ENCODE peak calls at places on chromosomes 16 and 17, in four cellular contexts. One of them, this sample, is unnamed. For H3K4me1, the result is how much of the 10 kb centered on the place peaks cover.

GRCh38 chr16:85980686-85981085 is 81.7 kb downstream of the IRF8 start:
- DNase-seq in upper lobe of right lung: no peak
- DNase-seq in testis: no peak
- DNase-seq in thoracic aorta: no peak
- DNase-seq in this sample: no peak

GRCh38 chr17:56600246-56600645 is 6.7 kb downstream of the NOG start:
- DNase-seq in upper lobe of right lung: no peak
- DNase-seq in testis: no peak
- DNase-seq in thoracic aorta: no peak
- DNase-seq in this sample: no peak

GRCh38 chr17:20948984-20949777 is 93.6 kb downstream of the USP22 start:
- DNase-seq in upper lobe of right lung: no peak
- DNase-seq in testis: no peak
- DNase-seq in thoracic aorta: no peak
- DNase-seq in this sample: no peak

GRCh38 chr16:84288902-84289301 is 5.8 kb upstream of the WFDC1 start:
- DNase-seq in upper lobe of right lung: no peak
- DNase-seq in testis: no peak
- DNase-seq in thoracic aorta: no peak
- DNase-seq in this sample: no peak

GRCh38 chr17:2042355-2042929 is 620 bp downstream of the OVCA2 start:
- DNase-seq in upper lobe of right lung: no peak
- DNase-seq in testis: no peak
- DNase-seq in thoracic aorta: no peak
- DNase-seq in this sample: no peak

GRCh38 chr17:49952912-49953497 is 16.0 kb upstream of the DLX4 start:
- DNase-seq in upper lobe of right lung: no peak
- DNase-seq in testis: no peak
- DNase-seq in thoracic aorta: no peak
- DNase-seq in this sample: no peak

GRCh38 chr16:24935336-24935735 is 79.8 kb downstream of the ARHGAP17 start:
- DNase-seq in upper lobe of right lung: no peak
- DNase-seq in testis: no peak
- DNase-seq in thoracic aorta: no peak
- DNase-seq in this sample: no peak

GRCh38 chr17:732788-733720 is 658 bp downstream of the TLCD3A start:
- DNase-seq in upper lobe of right lung: peak
- DNase-seq in testis: no peak
- DNase-seq in thoracic aorta: no peak
- DNase-seq in this sample: peak

GRCh38 chr17:43171761-43172487 is 910 bp downstream of the NBR1 start:
- DNase-seq in upper lobe of right lung: no peak
- DNase-seq in testis: peak
- DNase-seq in thoracic aorta: no peak
- DNase-seq in this sample: no peak

GRCh38 chr16:66735891-66736290 is 15.5 kb downstream of the DYNC1LI2 start:
- DNase-seq in upper lobe of right lung: no peak
- DNase-seq in testis: no peak
- DNase-seq in thoracic aorta: no peak
- DNase-seq in this sample: no peak

GRCh38 chr16:84048871-84049270 is 6.3 kb upstream of the SLC38A8 start:
- DNase-seq in upper lobe of right lung: peak
- DNase-seq in testis: no peak
- DNase-seq in thoracic aorta: no peak
- DNase-seq in this sample: no peak

GRCh38 chr17:2122641-2123302 is 67.9 kb downstream of the HIC1 start:
- DNase-seq in upper lobe of right lung: peak
- DNase-seq in testis: peak
- DNase-seq in thoracic aorta: no peak
- DNase-seq in this sample: no peak

GRCh38 chr16:85551319-85551978 is 61.7 kb upstream of the GSE1 start:
- DNase-seq in upper lobe of right lung: no peak
- DNase-seq in testis: no peak
- DNase-seq in thoracic aorta: no peak
- DNase-seq in this sample: no peak

GRCh38 chr16:21075252-21075651 is 75.4 kb downstream of the DNAH3 start:
- DNase-seq in upper lobe of right lung: no peak
- DNase-seq in testis: no peak
- DNase-seq in thoracic aorta: no peak
- DNase-seq in this sample: no peak

GRCh38 chr16:19431636-19432340 is 14.1 kb downstream of the TMC5 start:
- DNase-seq in upper lobe of right lung: no peak
- DNase-seq in testis: no peak
- DNase-seq in thoracic aorta: no peak
- DNase-seq in this sample: no peak

GRCh38 chr17:59498421-59499307 is 66.7 kb upstream of the DHX40 start:
- DNase-seq in upper lobe of right lung: no peak
- DNase-seq in testis: no peak
- DNase-seq in thoracic aorta: no peak
- DNase-seq in this sample: no peak

GRCh38 chr16:76676356-76676755 is 399.2 kb downstream of the CNTNAP4 start:
- DNase-seq in upper lobe of right lung: no peak
- DNase-seq in testis: no peak
- DNase-seq in thoracic aorta: no peak
- DNase-seq in this sample: no peak

GRCh38 chr17:29614345-29615047 is 8.2 kb downstream of the CORO6 start:
- DNase-seq in upper lobe of right lung: no peak
- DNase-seq in testis: no peak
- DNase-seq in thoracic aorta: no peak
- DNase-seq in this sample: no peak

GRCh38 chr17:58344047-58344790 is 7.8 kb downstream of the SUPT4H1 start:
- DNase-seq in upper lobe of right lung: peak
- DNase-seq in testis: no peak
- DNase-seq in thoracic aorta: no peak
- DNase-seq in this sample: peak

GRCh38 chr16:67312450-67313118 is 14.0 kb downstream of the KCTD19 start:
- DNase-seq in upper lobe of right lung: no peak
- DNase-seq in testis: no peak
- DNase-seq in thoracic aorta: no peak
- DNase-seq in this sample: no peak

GRCh38 chr17:2351269-2351668 is 14.0 kb downstream of the SGSM2 start:
- DNase-seq in upper lobe of right lung: peak
- DNase-seq in testis: no peak
- DNase-seq in thoracic aorta: no peak
- DNase-seq in this sample: no peak

GRCh38 chr16:10862432-10862831 is 14.6 kb upstream of the CIITA start:
- DNase-seq in upper lobe of right lung: peak
- DNase-seq in testis: peak
- DNase-seq in thoracic aorta: peak
- DNase-seq in this sample: peak

GRCh38 chr17:12053552-12053951 is 32.9 kb downstream of the MAP2K4 start:
- DNase-seq in upper lobe of right lung: no peak
- DNase-seq in testis: no peak
- DNase-seq in thoracic aorta: no peak
- DNase-seq in this sample: no peak

GRCh38 chr16:81366316-81366932 is 51.7 kb downstream of the GAN start:
- DNase-seq in upper lobe of right lung: no peak
- DNase-seq in testis: no peak
- DNase-seq in thoracic aorta: no peak
- DNase-seq in this sample: no peak

DNA sequence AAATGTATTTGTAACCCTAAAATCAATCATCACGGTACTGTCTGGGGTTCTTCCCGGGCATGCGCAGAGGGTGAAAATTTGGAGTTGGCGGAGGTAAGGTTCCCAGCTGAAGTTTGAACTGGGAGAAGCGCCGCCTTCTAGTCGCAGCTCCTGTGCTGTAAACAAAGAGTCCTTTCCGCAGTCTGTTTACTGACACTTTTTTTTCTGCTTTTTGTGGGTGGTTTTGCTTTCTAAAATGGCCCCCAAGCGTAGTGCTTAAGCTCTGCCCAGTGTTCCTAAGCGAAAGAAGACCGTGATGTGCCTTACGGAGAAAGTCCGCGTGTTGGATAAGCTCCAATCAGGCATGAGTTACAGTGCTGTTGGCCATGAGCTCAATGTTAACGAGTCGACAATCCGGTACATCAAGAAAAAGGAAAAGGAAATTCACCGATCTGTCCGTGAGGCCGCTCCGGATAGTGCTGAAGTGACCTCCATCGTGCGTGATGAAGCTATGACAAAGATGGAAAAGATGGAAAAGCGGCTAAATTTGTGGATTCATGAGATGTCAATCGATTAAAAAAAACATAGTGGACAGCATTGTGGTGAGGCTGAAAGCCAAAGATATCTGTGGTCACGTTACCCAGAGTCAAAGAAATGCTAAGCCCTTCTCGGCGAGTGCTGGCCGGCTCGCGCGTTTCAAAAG is 570 bp upstream of the CFDP1 start:
- DNase-seq in upper lobe of right lung: peak
- DNase-seq in testis: peak
- DNase-seq in thoracic aorta: peak
- DNase-seq in this sample: no peak
- H3K27ac ChIP-seq in upper lobe of right lung: peak
- H3K27ac ChIP-seq in testis: peak
- H3K27ac ChIP-seq in thoracic aorta: peak
- H3K27ac ChIP-seq in this sample: peak

GRCh38 chr17:46964315-46965265 is 14.5 kb downstream of the RPRML start:
- DNase-seq in upper lobe of right lung: peak
- DNase-seq in testis: no peak
- DNase-seq in thoracic aorta: no peak
- DNase-seq in this sample: no peak
- H3K4me3 ChIP-seq in upper lobe of right lung: no peak
- H3K4me3 ChIP-seq in testis: no peak
- H3K4me3 ChIP-seq in thoracic aorta: no peak
- H3K4me3 ChIP-seq in this sample: no peak

GRCh38 chr17:81635973-81636504 is 873 bp downstream of the NPLOC4 start:
- DNase-seq in upper lobe of right lung: no peak
- DNase-seq in testis: no peak
- DNase-seq in thoracic aorta: no peak
- DNase-seq in this sample: no peak

GRCh38 chr17:81635431-81635830 is 1.5 kb downstream of the NPLOC4 start:
- DNase-seq in upper lobe of right lung: no peak
- DNase-seq in testis: no peak
- DNase-seq in thoracic aorta: no peak
- DNase-seq in this sample: peak

GRCh38 chr17:81636505-81637288 is at the start of the genes NPLOC4 and TSPAN10:
- DNase-seq in upper lobe of right lung: peak
- DNase-seq in testis: peak
- DNase-seq in thoracic aorta: peak
- DNase-seq in this sample: peak

GRCh38 chr17:81640011-81640410 is 3.0 kb downstream of the TSPAN10 start:
- DNase-seq in upper lobe of right lung: no peak
- DNase-seq in testis: no peak
- DNase-seq in thoracic aorta: no peak
- DNase-seq in this sample: no peak

GRCh38 chr17:81638683-81639082 is 1.7 kb downstream of the TSPAN10 start:
- DNase-seq in upper lobe of right lung: no peak
- DNase-seq in testis: no peak
- DNase-seq in thoracic aorta: no peak
- DNase-seq in this sample: no peak
- H3K4me1 ChIP-seq in upper lobe of right lung: under half
- H3K4me1 ChIP-seq in testis: under half
- H3K4me1 ChIP-seq in thoracic aorta: under half
- H3K4me1 ChIP-seq in this sample: under half

GRCh38 chr17:33908363-33909064 is 346.6 kb upstream of the CCL2 start:
- DNase-seq in upper lobe of right lung: no peak
- DNase-seq in testis: no peak
- DNase-seq in thoracic aorta: no peak
- DNase-seq in this sample: no peak
- H3K27ac ChIP-seq in upper lobe of right lung: no peak
- H3K27ac ChIP-seq in testis: no peak
- H3K27ac ChIP-seq in thoracic aorta: no peak
- H3K27ac ChIP-seq in this sample: no peak

DNA sequence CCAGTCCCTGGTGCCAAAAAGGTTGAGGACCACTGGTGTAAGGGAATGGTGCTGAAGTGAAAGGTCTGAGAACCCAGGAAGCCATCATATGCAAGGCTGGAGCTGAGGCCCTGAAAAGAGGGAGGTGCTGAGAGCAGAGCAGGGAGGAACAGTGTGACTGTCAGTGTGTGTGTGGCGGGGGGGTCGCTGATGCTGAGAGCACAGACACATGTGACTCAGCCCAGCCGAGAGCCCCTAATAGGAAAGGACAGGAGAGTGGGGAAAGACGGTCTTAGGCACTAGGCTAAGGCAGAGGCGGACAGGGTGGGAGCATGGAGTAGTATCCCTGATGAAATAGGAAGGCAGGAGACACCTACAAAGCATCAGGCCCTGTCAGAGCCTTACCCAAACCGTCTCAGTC is 1.2 kb downstream of the B9D1 start:
- DNase-seq in upper lobe of right lung: no peak
- DNase-seq in testis: no peak
- DNase-seq in thoracic aorta: no peak
- DNase-seq in this sample: no peak
- H3K4me3 ChIP-seq in upper lobe of right lung: no peak
- H3K4me3 ChIP-seq in testis: no peak
- H3K4me3 ChIP-seq in thoracic aorta: no peak
- H3K4me3 ChIP-seq in this sample: peak

DNA sequence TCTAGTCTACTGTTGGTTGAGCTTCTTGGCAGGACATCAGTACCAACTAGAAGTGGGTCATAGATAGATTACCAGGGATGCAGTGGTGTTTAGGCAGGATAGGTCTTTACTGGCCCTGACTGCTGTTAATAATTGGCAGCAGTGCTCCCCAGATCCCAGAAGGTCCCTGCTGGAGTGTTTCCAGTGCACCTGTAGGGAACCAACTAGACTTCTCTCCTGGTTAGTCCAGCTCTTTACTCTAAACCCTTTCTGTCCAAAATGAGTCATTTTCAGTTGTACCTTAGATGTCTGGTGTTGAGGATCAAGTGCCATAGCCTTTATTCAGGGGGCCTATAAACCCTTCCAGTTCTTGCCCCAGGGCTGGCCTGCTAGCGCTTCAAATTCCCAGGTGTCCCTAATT is 8.7 kb downstream of the POLR2C start:
- DNase-seq in upper lobe of right lung: no peak
- DNase-seq in testis: no peak
- DNase-seq in thoracic aorta: no peak
- DNase-seq in this sample: no peak
- H3K4me1 ChIP-seq in upper lobe of right lung: under half
- H3K4me1 ChIP-seq in testis: under half
- H3K4me1 ChIP-seq in thoracic aorta: under half
- H3K4me1 ChIP-seq in this sample: under half

DNA sequence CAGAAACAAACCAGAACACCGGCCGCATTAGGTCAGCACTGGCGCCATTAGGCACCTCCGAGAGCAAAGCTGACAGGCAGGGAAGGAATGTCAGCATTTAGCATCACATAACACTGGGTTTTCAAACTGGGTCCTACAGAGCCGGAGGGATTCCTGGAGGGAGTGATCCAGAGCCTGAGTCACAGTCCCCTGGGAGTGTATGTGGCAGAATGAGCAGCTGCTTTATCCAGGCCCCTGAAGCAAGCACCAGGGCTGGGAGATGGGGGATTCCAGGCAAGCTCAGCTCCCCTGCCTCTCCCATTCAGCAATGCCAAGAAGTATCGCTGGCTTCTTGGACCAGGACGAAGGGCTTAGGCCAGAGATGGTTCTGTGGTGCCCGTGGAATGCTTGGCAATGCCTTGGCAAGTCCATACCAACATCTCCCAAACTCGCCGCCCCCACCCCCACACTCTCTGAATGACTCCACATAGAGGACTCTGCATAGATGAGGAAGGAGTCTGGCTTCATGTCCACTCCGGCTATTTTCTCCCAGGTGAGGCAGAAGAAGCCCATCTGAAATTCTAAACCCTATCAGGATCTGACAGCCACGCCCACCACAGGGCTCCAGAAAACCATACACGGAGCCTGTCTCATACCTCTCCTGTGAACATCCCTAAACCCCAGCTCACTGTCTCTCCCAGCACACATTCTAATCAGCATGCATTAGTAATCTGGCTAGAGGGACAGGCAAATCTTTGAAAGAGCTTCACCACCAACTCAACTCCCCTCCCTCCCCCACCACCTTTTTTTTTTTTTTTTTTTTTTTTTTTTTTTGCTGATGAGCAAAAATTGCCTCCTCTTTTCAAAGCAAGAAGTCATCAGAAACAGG is 20.3 kb downstream of the GAS7 start:
- DNase-seq in upper lobe of right lung: no peak
- DNase-seq in testis: no peak
- DNase-seq in thoracic aorta: no peak
- DNase-seq in this sample: no peak
- H3K27ac ChIP-seq in upper lobe of right lung: no peak
- H3K27ac ChIP-seq in testis: no peak
- H3K27ac ChIP-seq in thoracic aorta: no peak
- H3K27ac ChIP-seq in this sample: no peak

This sample was measured in pancreas.